ENCODE peak calls at places on chromosomes 6 and 20, in eight cellular contexts. I, Z, S, R, E, A, L and K are unnamed samples.
A peak's percentile ranks its signal among the peaks of the same experiment; 100 is the strongest.

GRCh38 chr6:138124096-138124495 is 16.9 kb upstream of the PERP start:
- DNase-seq in I (no peak), Z (no peak), S (no peak), R (no peak), E (no peak), A (no peak), L (no peak), K (no peak)

GRCh38 chr6:40754481-40755045 is 167.4 kb upstream of the LRFN2 start:
- DNase-seq in I (no peak), Z (no peak), S (no peak), R (no peak), E (no peak), A (no peak), L (no peak), K (peak; percentile 53)

GRCh38 chr20:36153754-36154695 is 515 bp upstream of the EPB41L1 start:
- DNase-seq in I (peak; percentile 92), Z (peak; percentile 54), S (peak; percentile 76), R (peak; percentile 64), E (peak; percentile 68), A (no peak), L (peak; percentile 38), K (peak; percentile 86)

GRCh38 chr6:20797597-20797996 is 263.3 kb downstream of the CDKAL1 start:
- DNase-seq in I (no peak), Z (no peak), S (no peak), R (no peak), E (no peak), A (no peak), L (no peak), K (no peak)

GRCh38 chr6:87700351-87700728 is 1.7 kb downstream of the AKIRIN2 start:
- DNase-seq in I (no peak), Z (no peak), S (no peak), R (no peak), E (no peak), A (no peak), L (no peak), K (no peak)

GRCh38 chr6:32982084-32982701 is 13.8 kb downstream of the BRD2 start:
- DNase-seq in I (no peak), Z (no peak), S (no peak), R (no peak), E (no peak), A (no peak), L (no peak), K (no peak)

GRCh38 chr6:134347916-134348805 is 30.2 kb upstream of the SGK1 start:
- DNase-seq in I (no peak), Z (peak; percentile 94), S (no peak), R (no peak), E (no peak), A (no peak), L (no peak), K (no peak)

GRCh38 chr6:138500867-138501446 is 1.7 kb upstream of the NHSL1 start:
- DNase-seq in I (no peak), Z (no peak), S (no peak), R (no peak), E (no peak), A (no peak), L (no peak), K (no peak)

GRCh38 chr6:125858427-125859320 is 67.9 kb downstream of the NCOA7 start:
- DNase-seq in I (peak; percentile 81), Z (peak; percentile 47), S (peak; percentile 86), R (peak; percentile 41), E (peak; percentile 40), A (no peak), L (peak; percentile 64), K (peak; percentile 96)

GRCh38 chr6:106084973-106085686 is 1.0 kb upstream of the PRDM1 start:
- DNase-seq in I (no peak), Z (peak; percentile 34), S (no peak), R (no peak), E (no peak), A (no peak), L (no peak), K (peak; percentile 39)

GRCh38 chr6:145898376-145898775 is 65.8 kb downstream of the SHPRH start:
- DNase-seq in I (no peak), Z (no peak), S (no peak), R (no peak), E (no peak), A (no peak), L (no peak), K (no peak)

GRCh38 chr6:46507426-46507825 is 16.2 kb upstream of the RCAN2 start:
- DNase-seq in I (no peak), Z (no peak), S (no peak), R (no peak), E (no peak), A (no peak), L (peak; percentile 14), K (no peak)

GRCh38 chr20:62294516-62294915 is 8.3 kb upstream of the ADRM1 start:
- DNase-seq in I (no peak), Z (no peak), S (no peak), R (no peak), E (no peak), A (no peak), L (no peak), K (no peak)

GRCh38 chr6:111478064-111478476 is 4.9 kb downstream of the REV3L start:
- DNase-seq in I (no peak), Z (peak; percentile 19), S (no peak), R (no peak), E (no peak), A (no peak), L (peak; percentile 37), K (no peak)

GRCh38 chr20:37361336-37361735 is 15.4 kb downstream of the SRC start:
- DNase-seq in I (no peak), Z (no peak), S (no peak), R (no peak), E (no peak), A (no peak), L (no peak), K (no peak)

GRCh38 chr6:27889628-27890315 is 22.4 kb downstream of the OR2B2 start:
- DNase-seq in I (no peak), Z (no peak), S (no peak), R (no peak), E (no peak), A (no peak), L (peak; percentile 5), K (peak; percentile 82)

GRCh38 chr6:147999001-147999540 is 343.6 kb upstream of the SASH1 start:
- DNase-seq in I (no peak), Z (no peak), S (no peak), R (no peak), E (no peak), A (no peak), L (no peak), K (no peak)

GRCh38 chr6:70225052-70225451 is 77.8 kb downstream of the COL9A1 start:
- DNase-seq in I (no peak), Z (no peak), S (no peak), R (no peak), E (no peak), A (no peak), L (no peak), K (no peak)

GRCh38 chr20:51946581-51946980 is 144.3 kb upstream of the SALL4 start:
- DNase-seq in I (no peak), Z (no peak), S (no peak), R (no peak), E (no peak), A (no peak), L (no peak), K (no peak)

GRCh38 chr6:123808556-123808955 is 4.9 kb downstream of the NKAIN2 start:
- DNase-seq in I (no peak), Z (no peak), S (no peak), R (no peak), E (no peak), A (no peak), L (no peak), K (peak; percentile 18)

GRCh38 chr6:37653933-37654565 is 43.6 kb downstream of the MDGA1 start:
- DNase-seq in I (peak; percentile 23), Z (peak; percentile 51), S (peak; percentile 42), R (no peak), E (peak; percentile 34), A (no peak), L (peak; percentile 15), K (peak; percentile 79)

GRCh38 chr20:40188319-40188718 is 500.7 kb downstream of the MAFB start:
- DNase-seq in I (no peak), Z (no peak), S (no peak), R (no peak), E (no peak), A (no peak), L (no peak), K (no peak)

GRCh38 chr6:593139-593906 is 63.6 kb downstream of the HUS1B start:
- DNase-seq in I (peak; percentile 80), Z (peak; percentile 44), S (peak; percentile 46), R (peak; percentile 59), E (peak; percentile 60), A (no peak), L (peak; percentile 61), K (peak; percentile 82)

GRCh38 chr6:151961809-151962208 is 154.3 kb downstream of the ESR1 start:
- DNase-seq in I (no peak), Z (no peak), S (no peak), R (no peak), E (no peak), A (no peak), L (no peak), K (no peak)

GRCh38 chr20:45359069-45359405 is 3.9 kb upstream of the SYS1 start:
- DNase-seq in I (no peak), Z (no peak), S (no peak), R (no peak), E (no peak), A (no peak), L (no peak), K (no peak)

GRCh38 chr20:19426356-19426755 is 213.9 kb downstream of the SLC24A3 start:
- DNase-seq in I (no peak), Z (no peak), S (no peak), R (no peak), E (no peak), A (no peak), L (no peak), K (no peak)

GRCh38 chr6:44007818-44008660 is 119.2 kb downstream of the MRPL14 start:
- DNase-seq in I (no peak), Z (no peak), S (no peak), R (peak; percentile 5), E (no peak), A (no peak), L (no peak), K (no peak)

GRCh38 chr6:38153946-38154345 is 334.4 kb downstream of the ZFAND3 start:
- DNase-seq in I (no peak), Z (no peak), S (no peak), R (no peak), E (no peak), A (no peak), L (no peak), K (no peak)

GRCh38 chr6:4931530-4932505 is 72.0 kb downstream of the RPP40 start:
- DNase-seq in I (peak; percentile 49), Z (no peak), S (no peak), R (no peak), E (no peak), A (no peak), L (peak; percentile 94), K (peak; percentile 78)

GRCh38 chr6:33172307-33173227 is 19.7 kb downstream of the COL11A2 start:
- DNase-seq in I (peak; percentile 56), Z (peak; percentile 38), S (peak; percentile 36), R (no peak), E (no peak), A (no peak), L (peak; percentile 14), K (peak; percentile 89)

GRCh38 chr6:87155920-87156600 is 695 bp downstream of the ZNF292 start:
- DNase-seq in I (peak; percentile 67), Z (peak; percentile 32), S (peak; percentile 53), R (peak; percentile 35), E (peak; percentile 70), A (no peak), L (peak; percentile 36), K (peak; percentile 85)

GRCh38 chr6:69026243-69026642 is 391.2 kb downstream of the ADGRB3 start:
- DNase-seq in I (no peak), Z (no peak), S (no peak), R (no peak), E (no peak), A (no peak), L (no peak), K (no peak)